ENCODE peak calls at places on chromosomes 7 and 10, in ten cellular contexts. One of them, this sample, is unnamed.

GRCh38 chr7:107993879-107994278 is 9.1 kb downstream of the LAMB1 start:
- DNase-seq in HT1080: peak; percentile 34
- DNase-seq in NCI-H1694: no peak
- DNase-seq in HEK293T: no peak
- DNase-seq in CD4-positive, alpha-beta T cell: no peak
- DNase-seq in left ventricle myocardium inferior: no peak
- DNase-seq in SK-MEL-5: peak; percentile 68
- DNase-seq in EL: no peak
- DNase-seq in retina: no peak
- DNase-seq in stimulated activated CD8-positive, alpha-beta memory T cell treated with anti-CD3 and anti-CD28 coated beads, Interleukin-15, amount 100 ng/mL, for 24 hours: no peak
- DNase-seq in this sample: no peak

GRCh38 chr10:72309290-72310240 is 35.8 kb downstream of the DDIT4 start:
- DNase-seq in HT1080: no peak
- DNase-seq in NCI-H1694: peak; percentile 63
- DNase-seq in HEK293T: no peak
- DNase-seq in CD4-positive, alpha-beta T cell: no peak
- DNase-seq in left ventricle myocardium inferior: peak; percentile 70
- DNase-seq in SK-MEL-5: no peak
- DNase-seq in EL: no peak
- DNase-seq in retina: no peak
- DNase-seq in stimulated activated CD8-positive, alpha-beta memory T cell treated with anti-CD3 and anti-CD28 coated beads, Interleukin-15, amount 100 ng/mL, for 24 hours: no peak
- DNase-seq in this sample: no peak

GRCh38 chr7:118858651-118859149 is 634.2 kb downstream of the ANKRD7 start:
- DNase-seq in HT1080: no peak
- DNase-seq in NCI-H1694: no peak
- DNase-seq in HEK293T: no peak
- DNase-seq in CD4-positive, alpha-beta T cell: no peak
- DNase-seq in left ventricle myocardium inferior: no peak
- DNase-seq in SK-MEL-5: no peak
- DNase-seq in EL: no peak
- DNase-seq in retina: no peak
- DNase-seq in stimulated activated CD8-positive, alpha-beta memory T cell treated with anti-CD3 and anti-CD28 coated beads, Interleukin-15, amount 100 ng/mL, for 24 hours: no peak
- DNase-seq in this sample: no peak

GRCh38 chr7:3673524-3673923 is 372.5 kb downstream of the SDK1 start:
- DNase-seq in HT1080: no peak
- DNase-seq in NCI-H1694: peak; percentile 22
- DNase-seq in HEK293T: peak; percentile 37
- DNase-seq in CD4-positive, alpha-beta T cell: peak; percentile 51
- DNase-seq in left ventricle myocardium inferior: peak; percentile 24
- DNase-seq in SK-MEL-5: peak; percentile 80
- DNase-seq in EL: no peak
- DNase-seq in retina: no peak
- DNase-seq in stimulated activated CD8-positive, alpha-beta memory T cell treated with anti-CD3 and anti-CD28 coated beads, Interleukin-15, amount 100 ng/mL, for 24 hours: peak; percentile 10
- DNase-seq in this sample: peak; percentile 72

GRCh38 chr10:129465796-129466702 is 992 bp upstream of the MGMT start:
- DNase-seq in HT1080: no peak
- DNase-seq in NCI-H1694: no peak
- DNase-seq in HEK293T: no peak
- DNase-seq in CD4-positive, alpha-beta T cell: no peak
- DNase-seq in left ventricle myocardium inferior: no peak
- DNase-seq in SK-MEL-5: no peak
- DNase-seq in EL: no peak
- DNase-seq in retina: no peak
- DNase-seq in stimulated activated CD8-positive, alpha-beta memory T cell treated with anti-CD3 and anti-CD28 coated beads, Interleukin-15, amount 100 ng/mL, for 24 hours: no peak
- DNase-seq in this sample: no peak

GRCh38 chr7:134562136-134562535 is 13.2 kb downstream of the AKR1B15 start:
- DNase-seq in HT1080: peak; percentile 91
- DNase-seq in NCI-H1694: no peak
- DNase-seq in HEK293T: no peak
- DNase-seq in CD4-positive, alpha-beta T cell: no peak
- DNase-seq in left ventricle myocardium inferior: no peak
- DNase-seq in SK-MEL-5: no peak
- DNase-seq in EL: no peak
- DNase-seq in retina: no peak
- DNase-seq in stimulated activated CD8-positive, alpha-beta memory T cell treated with anti-CD3 and anti-CD28 coated beads, Interleukin-15, amount 100 ng/mL, for 24 hours: no peak
- DNase-seq in this sample: no peak

GRCh38 chr7:8250547-8250946 is 11.4 kb downstream of the ICA1 start:
- DNase-seq in HT1080: no peak
- DNase-seq in NCI-H1694: no peak
- DNase-seq in HEK293T: no peak
- DNase-seq in CD4-positive, alpha-beta T cell: no peak
- DNase-seq in left ventricle myocardium inferior: no peak
- DNase-seq in SK-MEL-5: no peak
- DNase-seq in EL: no peak
- DNase-seq in retina: no peak
- DNase-seq in stimulated activated CD8-positive, alpha-beta memory T cell treated with anti-CD3 and anti-CD28 coated beads, Interleukin-15, amount 100 ng/mL, for 24 hours: no peak
- DNase-seq in this sample: no peak

GRCh38 chr10:109529258-109529657 is 394.1 kb downstream of the XPNPEP1 start:
- DNase-seq in HT1080: no peak
- DNase-seq in NCI-H1694: no peak
- DNase-seq in HEK293T: no peak
- DNase-seq in CD4-positive, alpha-beta T cell: no peak
- DNase-seq in left ventricle myocardium inferior: no peak
- DNase-seq in SK-MEL-5: no peak
- DNase-seq in EL: no peak
- DNase-seq in retina: no peak
- DNase-seq in stimulated activated CD8-positive, alpha-beta memory T cell treated with anti-CD3 and anti-CD28 coated beads, Interleukin-15, amount 100 ng/mL, for 24 hours: no peak
- DNase-seq in this sample: no peak

GRCh38 chr10:73647211-73647874 is 6.1 kb upstream of the MYOZ1 start:
- DNase-seq in HT1080: no peak
- DNase-seq in NCI-H1694: peak; percentile 55
- DNase-seq in HEK293T: peak; percentile 37
- DNase-seq in CD4-positive, alpha-beta T cell: no peak
- DNase-seq in left ventricle myocardium inferior: peak; percentile 64
- DNase-seq in SK-MEL-5: no peak
- DNase-seq in EL: peak; percentile 24
- DNase-seq in retina: peak; percentile 88
- DNase-seq in stimulated activated CD8-positive, alpha-beta memory T cell treated with anti-CD3 and anti-CD28 coated beads, Interleukin-15, amount 100 ng/mL, for 24 hours: peak; percentile 3
- DNase-seq in this sample: peak; percentile 90

GRCh38 chr7:153440781-153441180 is 611.4 kb upstream of the DPP6 start:
- DNase-seq in HT1080: no peak
- DNase-seq in NCI-H1694: no peak
- DNase-seq in HEK293T: no peak
- DNase-seq in CD4-positive, alpha-beta T cell: no peak
- DNase-seq in left ventricle myocardium inferior: no peak
- DNase-seq in SK-MEL-5: no peak
- DNase-seq in EL: no peak
- DNase-seq in retina: no peak
- DNase-seq in stimulated activated CD8-positive, alpha-beta memory T cell treated with anti-CD3 and anti-CD28 coated beads, Interleukin-15, amount 100 ng/mL, for 24 hours: no peak
- DNase-seq in this sample: no peak

GRCh38 chr7:127620406-127621233 is 2.7 kb upstream of the PAX4 start:
- DNase-seq in HT1080: no peak
- DNase-seq in NCI-H1694: no peak
- DNase-seq in HEK293T: no peak
- DNase-seq in CD4-positive, alpha-beta T cell: no peak
- DNase-seq in left ventricle myocardium inferior: no peak
- DNase-seq in SK-MEL-5: no peak
- DNase-seq in EL: no peak
- DNase-seq in retina: no peak
- DNase-seq in stimulated activated CD8-positive, alpha-beta memory T cell treated with anti-CD3 and anti-CD28 coated beads, Interleukin-15, amount 100 ng/mL, for 24 hours: no peak
- DNase-seq in this sample: peak; percentile 25

GRCh38 chr10:4241724-4242345 is 456.8 kb upstream of the KLF6 start:
- DNase-seq in HT1080: peak; percentile 88
- DNase-seq in NCI-H1694: no peak
- DNase-seq in HEK293T: no peak
- DNase-seq in CD4-positive, alpha-beta T cell: no peak
- DNase-seq in left ventricle myocardium inferior: peak; percentile 30
- DNase-seq in SK-MEL-5: peak; percentile 97
- DNase-seq in EL: peak; percentile 94
- DNase-seq in retina: peak; percentile 54
- DNase-seq in stimulated activated CD8-positive, alpha-beta memory T cell treated with anti-CD3 and anti-CD28 coated beads, Interleukin-15, amount 100 ng/mL, for 24 hours: no peak
- DNase-seq in this sample: peak; percentile 75

GRCh38 chr7:77802557-77803410 is 4.2 kb downstream of the PHTF2 start:
- DNase-seq in HT1080: no peak
- DNase-seq in NCI-H1694: no peak
- DNase-seq in HEK293T: no peak
- DNase-seq in CD4-positive, alpha-beta T cell: no peak
- DNase-seq in left ventricle myocardium inferior: no peak
- DNase-seq in SK-MEL-5: no peak
- DNase-seq in EL: peak; percentile 25
- DNase-seq in retina: no peak
- DNase-seq in stimulated activated CD8-positive, alpha-beta memory T cell treated with anti-CD3 and anti-CD28 coated beads, Interleukin-15, amount 100 ng/mL, for 24 hours: no peak
- DNase-seq in this sample: no peak

GRCh38 chr10:110802090-110802489 is 69.6 kb upstream of the PDCD4 start:
- DNase-seq in HT1080: peak; percentile 30
- DNase-seq in NCI-H1694: peak; percentile 26
- DNase-seq in HEK293T: no peak
- DNase-seq in CD4-positive, alpha-beta T cell: no peak
- DNase-seq in left ventricle myocardium inferior: no peak
- DNase-seq in SK-MEL-5: peak; percentile 15
- DNase-seq in EL: peak; percentile 71
- DNase-seq in retina: no peak
- DNase-seq in stimulated activated CD8-positive, alpha-beta memory T cell treated with anti-CD3 and anti-CD28 coated beads, Interleukin-15, amount 100 ng/mL, for 24 hours: no peak
- DNase-seq in this sample: no peak

GRCh38 chr10:80702143-80702542 is 164.4 kb downstream of the SH2D4B start:
- DNase-seq in HT1080: no peak
- DNase-seq in NCI-H1694: no peak
- DNase-seq in HEK293T: no peak
- DNase-seq in CD4-positive, alpha-beta T cell: no peak
- DNase-seq in left ventricle myocardium inferior: no peak
- DNase-seq in SK-MEL-5: no peak
- DNase-seq in EL: no peak
- DNase-seq in retina: no peak
- DNase-seq in stimulated activated CD8-positive, alpha-beta memory T cell treated with anti-CD3 and anti-CD28 coated beads, Interleukin-15, amount 100 ng/mL, for 24 hours: no peak
- DNase-seq in this sample: no peak

GRCh38 chr10:5659702-5660528 is 6.5 kb downstream of the ASB13 start:
- DNase-seq in HT1080: peak; percentile 83
- DNase-seq in NCI-H1694: no peak
- DNase-seq in HEK293T: no peak
- DNase-seq in CD4-positive, alpha-beta T cell: peak; percentile 11
- DNase-seq in left ventricle myocardium inferior: no peak
- DNase-seq in SK-MEL-5: no peak
- DNase-seq in EL: peak; percentile 74
- DNase-seq in retina: no peak
- DNase-seq in stimulated activated CD8-positive, alpha-beta memory T cell treated with anti-CD3 and anti-CD28 coated beads, Interleukin-15, amount 100 ng/mL, for 24 hours: no peak
- DNase-seq in this sample: no peak

This sample was measured in neural progenitor cell.